ENCODE peak calls at places on chromosome 12, in seven cellular contexts. G is H1, Y is ovary, U is IMR-90, W is Peyer's patch, J is uterus, H is adrenal gland. N is an unnamed sample.

GRCh38 chr12:131275824-131276223 is 322.1 kb downstream of the ADGRD1 start:
- DNase-seq in Y (no peak), G (no peak), J (no peak), H (no peak), W (no peak), U (no peak), N (no peak)

GRCh38 chr12:6114476-6114870 is 10.0 kb downstream of the VWF start:
- DNase-seq in G (no peak), J (no peak), W (no peak), Y (no peak), U (no peak), H (no peak), N (no peak)

GRCh38 chr12:86647800-86648199 is 391.6 kb upstream of the MGAT4C start:
- DNase-seq in W (no peak), H (no peak), Y (no peak), G (no peak), U (no peak), J (no peak), N (no peak)

GRCh38 chr12:39230086-39230485 is 212.8 kb downstream of the KIF21A start:
- DNase-seq in W (no peak), H (no peak), G (no peak), J (no peak), Y (no peak), U (no peak), N (no peak)

GRCh38 chr12:28026701-28027100 is 54.2 kb upstream of the PTHLH start:
- DNase-seq in Y (no peak), W (no peak), J (no peak), H (no peak), G (no peak), U (no peak), N (no peak)

GRCh38 chr12:19846561-19846960 is 407.3 kb downstream of the AEBP2 start:
- DNase-seq in W (no peak), U (peak; percentile 69), Y (no peak), H (no peak), G (no peak), J (no peak), N (no peak)

GRCh38 chr12:54052745-54053624 is 650 bp upstream of the HOXC4 start:
- DNase-seq in W (no peak), J (no peak), Y (peak; percentile 28), G (no peak), H (no peak), U (no peak), N (no peak)

GRCh38 chr12:131775124-131775903 is 52.9 kb upstream of the MMP17 start:
- DNase-seq in J (no peak), U (peak; percentile 12), H (no peak), G (no peak), Y (no peak), W (no peak), N (no peak)

GRCh38 chr12:79422060-79422812 is 268.5 kb downstream of the PAWR start:
- DNase-seq in Y (no peak), J (no peak), H (no peak), W (no peak), G (no peak), U (no peak), N (no peak)

GRCh38 chr12:112803620-112804279 is 12.2 kb downstream of the RPH3A start:
- DNase-seq in Y (no peak), W (no peak), U (no peak), G (no peak), H (no peak), J (no peak), N (no peak)

GRCh38 chr12:14769462-14769836 is 33.8 kb downstream of the WBP11 start:
- DNase-seq in J (peak; percentile 41), W (no peak), Y (peak; percentile 52), U (peak; percentile 20), G (no peak), H (peak; percentile 45), N (no peak)

GRCh38 chr12:16606201-16606849 is 363 bp upstream of the LMO3 start:
- DNase-seq in Y (peak; percentile 25), U (peak; percentile 27), J (peak; percentile 39), G (no peak), W (no peak), H (peak; percentile 51), N (no peak)

GRCh38 chr12:2389079-2389790 is 336.4 kb downstream of the CACNA1C start:
- DNase-seq in W (peak; percentile 75), J (no peak), U (peak; percentile 15), Y (no peak), H (no peak), G (no peak), N (no peak)

GRCh38 chr12:57584050-57584449 is 6.9 kb upstream of the PIP4K2C start:
- DNase-seq in W (no peak), J (no peak), U (no peak), Y (no peak), G (no peak), H (no peak), N (no peak)

GRCh38 chr12:131378861-131379665 is 331.8 kb upstream of the SFSWAP start:
- DNase-seq in H (no peak), U (no peak), G (no peak), W (no peak), Y (no peak), J (no peak), N (no peak)

GRCh38 chr12:33484161-33484560 is 44.5 kb upstream of the SYT10 start:
- DNase-seq in U (no peak), W (no peak), Y (no peak), H (no peak), J (no peak), G (no peak), N (no peak)

GRCh38 chr12:15633201-15633600 is 156.0 kb downstream of the EPS8 start:
- DNase-seq in H (no peak), W (no peak), G (no peak), J (no peak), Y (no peak), U (no peak), N (no peak)

GRCh38 chr12:6961278-6961694 is 9.2 kb downstream of the PHB2 start:
- DNase-seq in Y (peak; percentile 69), W (peak; percentile 87), J (peak; percentile 81), H (peak; percentile 88), U (no peak), G (no peak), N (no peak)

GRCh38 chr12:49684310-49684854 is 22.8 kb downstream of the FMNL3 start:
- DNase-seq in J (no peak), H (no peak), U (no peak), Y (no peak), G (no peak), W (no peak), N (no peak)

GRCh38 chr12:5840900-5841299 is 104.2 kb downstream of the ANO2 start:
- DNase-seq in G (no peak), Y (no peak), U (no peak), H (no peak), W (no peak), J (no peak), N (no peak)

GRCh38 chr12:3998397-3998796 is 125.2 kb upstream of the PARP11 start:
- DNase-seq in W (no peak), G (no peak), Y (no peak), H (no peak), J (no peak), U (no peak), N (no peak)
- TF ChIP-seq POLR2A in W (no peak), G (no peak), Y (no peak), H (no peak), J (no peak), U (no peak), N (no peak)

DNA sequence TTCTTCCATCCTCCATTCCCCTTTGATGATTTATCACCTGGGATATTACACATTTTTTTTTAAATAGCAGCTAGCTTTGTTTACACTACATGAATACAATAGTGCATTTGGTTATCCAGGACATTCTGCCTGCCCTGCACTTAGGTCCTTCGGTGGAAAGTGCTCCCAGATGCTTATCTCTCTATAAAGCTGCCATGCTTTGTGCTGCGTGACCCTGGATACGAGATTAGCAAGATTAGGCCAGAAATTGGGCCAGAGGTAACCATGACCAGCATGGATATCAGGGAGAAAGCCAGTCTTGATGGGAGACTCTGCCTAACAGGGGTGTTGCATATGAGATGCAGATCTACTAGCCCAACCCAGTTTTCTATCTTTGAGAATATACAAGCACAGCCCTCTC is 12.1 kb upstream of the KRT83 start:
- DNase-seq in Y (no peak), H (no peak), U (no peak), W (peak; percentile 21), J (no peak), G (no peak), N (no peak)
- TF ChIP-seq CTCF in Y (no peak), H (no peak), U (no peak), W (no peak), J (no peak), G (no peak), N (no peak)

GRCh38 chr12:41795910-41796309 is 348.8 kb downstream of the GXYLT1 start:
- DNase-seq in J (no peak), H (no peak), G (peak; percentile 34), Y (no peak), U (no peak), W (no peak), N (no peak)
- TF ChIP-seq POLR2A in J (no peak), H (no peak), G (no peak), Y (no peak), U (no peak), W (no peak), N (no peak)

GRCh38 chr12:106224392-106224706 is 23.5 kb downstream of the CKAP4 start:
- DNase-seq in H (no peak), U (no peak), Y (no peak), J (no peak), G (no peak), W (no peak), N (no peak)
- TF ChIP-seq CTCF in H (no peak), U (no peak), Y (no peak), J (no peak), G (no peak), W (no peak), N (no peak)

N was measured in esophagus squamous epithelium.